ENCODE peak calls at places on chromosomes 11 and 22, in four cellular contexts. H, R, A and S are unnamed samples.

GRCh38 chr11:17352925-17353227 is 1.3 kb downstream of the NCR3LG1 start:
- DNase-seq in H (peak; percentile 49), R (peak; percentile 29), A (no peak), S (no peak)

GRCh38 chr11:86041975-86042378 is 26.9 kb downstream of the PICALM start:
- DNase-seq in H (peak; percentile 92), R (peak; percentile 89), A (peak; percentile 73), S (no peak)

GRCh38 chr11:41660585-41660984 is 201.1 kb upstream of the LRRC4C start:
- DNase-seq in H (no peak), R (no peak), A (no peak), S (no peak)

GRCh38 chr11:7278314-7278917 is 26.7 kb downstream of the SYT9 start:
- DNase-seq in H (peak; percentile 44), R (no peak), A (no peak), S (no peak)

GRCh38 chr22:50656122-50657070 is 16.2 kb upstream of the SHANK3 start:
- DNase-seq in H (peak; percentile 69), R (peak; percentile 75), A (peak; percentile 43), S (no peak)

GRCh38 chr11:125433454-125434121 is 62.5 kb downstream of the FEZ1 start:
- DNase-seq in H (peak; percentile 51), R (peak; percentile 50), A (no peak), S (no peak)

GRCh38 chr11:96426356-96427103 is 36.7 kb downstream of the JRKL start:
- DNase-seq in H (peak; percentile 61), R (no peak), A (no peak), S (no peak)

GRCh38 chr22:38327805-38328204 is 10.6 kb upstream of the CSNK1E start:
- DNase-seq in H (peak; percentile 46), R (no peak), A (peak; percentile 49), S (no peak)

GRCh38 chr22:29780781-29781676 is 13.9 kb downstream of the UQCR10 start:
- DNase-seq in H (peak; percentile 87), R (no peak), A (peak; percentile 79), S (no peak)

GRCh38 chr11:26993965-26994446 is at the start of gene FIBIN:
- DNase-seq in H (peak; percentile 80), R (peak; percentile 27), A (no peak), S (no peak)

GRCh38 chr11:93741882-93742226 is 382 bp downstream of the C11orf54 start:
- DNase-seq in H (peak; percentile 63), R (peak; percentile 29), A (peak; percentile 62), S (no peak)

GRCh38 chr11:114397349-114397982 is 2.8 kb downstream of the C11orf71 start:
- DNase-seq in H (peak; percentile 14), R (no peak), A (no peak), S (no peak)

GRCh38 chr11:35302388-35302787 is 117.0 kb downstream of the SLC1A2 start:
- DNase-seq in H (peak; percentile 65), R (no peak), A (no peak), S (no peak)

GRCh38 chr11:111229604-111230003 is 15.9 kb upstream of the POU2AF2 start:
- DNase-seq in H (no peak), R (no peak), A (no peak), S (no peak)

GRCh38 chr11:119093951-119094815 is 7.5 kb downstream of the DPAGT1 start:
- DNase-seq in H (peak; percentile 21), R (no peak), A (no peak), S (no peak)

GRCh38 chr11:74012072-74012809 is 3.4 kb upstream of the UCP3 start:
- DNase-seq in H (no peak), R (no peak), A (no peak), S (no peak)

GRCh38 chr11:64339754-64340408 is at the start of gene CCDC88B:
- DNase-seq in H (no peak), R (peak; percentile 47), A (no peak), S (no peak)
- H3K4me3 ChIP-seq in H (no peak within 1 kb of the TSS), R (no peak within 1 kb of the TSS), A (no peak within 1 kb of the TSS), S (no peak within 1 kb of the TSS)

GRCh38 chr22:36055376-36056310 is 27.0 kb upstream of the RBFOX2 start:
- DNase-seq in H (peak; percentile 54), R (peak; percentile 17), A (no peak), S (no peak)
- TF ChIP-seq CTCF in H (no peak), R (no peak), A (no peak), S (no peak)

GRCh38 chr11:71268706-71269321 is 16.4 kb upstream of the SHANK2 start:
- DNase-seq in H (no peak), R (no peak), A (no peak), S (peak; percentile 56)
- H3K4me3 ChIP-seq in H (no peak overlapping the region), R (no peak overlapping the region), A (no peak overlapping the region), S (no peak overlapping the region)

GRCh38 chr22:23070418-23071162 is at the start of gene GNAZ:
- DNase-seq in H (no peak), R (no peak), A (no peak), S (no peak)
- TF ChIP-seq CTCF in H (no peak), R (no peak), A (no peak), S (no peak)

DNA sequence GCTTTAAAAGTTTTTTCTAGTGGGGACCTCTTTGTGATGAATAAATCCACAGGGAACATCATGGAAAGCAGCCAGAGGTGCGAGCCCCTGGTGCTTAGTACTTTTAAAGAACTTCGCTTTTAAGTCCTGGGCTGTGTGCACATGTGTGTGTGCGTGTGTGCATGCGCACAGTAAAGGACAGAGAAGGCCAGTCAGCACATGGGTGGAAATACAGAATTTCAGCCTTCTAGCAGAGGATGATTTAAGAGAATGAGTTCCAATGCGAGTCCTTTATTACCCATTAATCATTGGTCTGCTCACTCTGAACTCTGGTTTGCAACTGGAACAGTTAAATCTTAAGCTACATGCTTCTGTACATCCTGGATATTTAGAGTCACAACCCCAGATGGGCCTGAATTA is 18.9 kb downstream of the TEAD1 start:
- DNase-seq in H (peak; percentile 79), R (no peak), A (no peak), S (no peak)
- H3K4me3 ChIP-seq in H (peak overlapping the region; percentile 28), R (no peak overlapping the region), A (no peak overlapping the region), S (peak overlapping the region; percentile 17)

GRCh38 chr11:109644158-109644557 is 222.2 kb downstream of the C11orf87 start:
- DNase-seq in H (peak; percentile 26), R (peak; percentile 67), A (no peak), S (no peak)

DNA sequence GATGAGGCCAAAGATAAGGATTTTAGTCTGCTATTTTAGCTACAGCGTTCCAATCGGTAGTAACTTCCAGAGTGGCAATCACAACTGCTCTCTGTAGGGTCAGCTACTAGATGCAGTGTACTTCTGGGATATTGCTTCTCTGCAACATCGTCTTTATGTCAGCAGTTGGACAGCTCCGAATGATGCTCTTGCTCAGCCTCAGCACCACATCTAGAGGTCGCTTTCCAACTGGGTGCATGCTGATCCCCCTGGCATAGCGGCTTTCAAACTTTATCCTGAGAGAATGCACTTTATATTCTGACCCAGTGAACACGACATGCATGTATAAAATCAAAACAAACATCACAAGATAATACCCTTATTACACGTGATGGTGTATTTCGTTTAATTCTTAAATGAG is 219.6 kb downstream of the C11orf87 start:
- DNase-seq in H (peak; percentile 33), R (peak; percentile 8), A (no peak), S (no peak)
- TF ChIP-seq CTCF in H (peak; percentile 12), R (peak; percentile 13), A (peak; percentile 12), S (no peak)

GRCh38 chr22:46803031-46803880 is 40.8 kb downstream of the TBC1D22A start:
- DNase-seq in H (peak; percentile 24), R (peak; percentile 37), A (no peak), S (no peak)
- H3K4me3 ChIP-seq in H (no peak overlapping the region), R (no peak overlapping the region), A (no peak overlapping the region), S (no peak overlapping the region)

DNA sequence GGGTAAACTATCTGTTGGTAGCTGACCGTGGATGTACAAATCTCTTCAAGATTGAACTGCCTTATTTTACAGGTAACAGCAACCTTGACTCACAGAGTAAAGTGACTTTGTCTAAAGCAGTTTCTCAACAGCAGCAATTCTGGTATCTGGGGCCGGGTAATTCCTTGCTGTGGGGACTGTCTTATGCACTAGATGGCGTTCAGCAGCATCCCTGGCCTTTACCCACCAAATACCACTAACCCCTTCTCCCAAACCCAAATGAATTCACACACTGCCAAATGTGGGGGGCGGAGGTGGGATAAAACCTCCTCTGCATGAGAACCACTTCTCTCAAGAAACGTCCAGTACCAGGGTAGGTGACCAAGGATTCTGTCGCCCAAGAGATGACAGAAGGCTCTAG is 1.7 kb upstream of the INCENP start:
- DNase-seq in H (no peak), R (no peak), A (no peak), S (no peak)
- TF ChIP-seq CTCF in H (no peak), R (no peak), A (peak; percentile 15), S (no peak)

GRCh38 chr11:12889243-12889642 is 119.9 kb upstream of the RASSF10 start:
- DNase-seq in H (peak; percentile 74), R (peak; percentile 38), A (no peak), S (no peak)

GRCh38 chr11:12888525-12889158 is 120.5 kb upstream of the RASSF10 start:
- DNase-seq in H (peak; percentile 93), R (peak; percentile 90), A (no peak), S (no peak)

GRCh38 chr11:12885717-12886226 is 123.3 kb upstream of the RASSF10 start:
- DNase-seq in H (no peak), R (no peak), A (no peak), S (no peak)

GRCh38 chr11:12884751-12885318 is 124.3 kb upstream of the RASSF10 start:
- DNase-seq in H (no peak), R (no peak), A (no peak), S (no peak)

DNA sequence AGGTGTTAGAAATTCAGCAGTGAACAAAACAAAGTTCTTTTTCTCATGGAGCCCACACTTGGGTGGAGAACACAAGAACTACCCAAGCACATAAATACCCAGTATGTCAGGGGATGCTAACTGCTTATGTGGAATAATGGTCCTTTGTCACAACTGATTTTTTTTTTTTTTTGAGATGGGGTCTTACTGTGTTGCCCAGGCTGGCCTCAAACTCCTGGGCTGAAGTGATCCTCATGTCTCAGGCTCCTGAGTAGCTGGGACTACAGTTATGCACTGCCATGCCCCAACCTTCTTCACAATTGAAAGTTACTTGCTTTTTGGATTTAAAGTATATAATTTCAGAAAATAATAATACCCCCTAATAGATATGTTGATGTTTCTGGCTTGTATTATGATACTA is 122.6 kb upstream of the RASSF10 start:
- DNase-seq in H (no peak), R (no peak), A (no peak), S (no peak)
- H3K4me3 ChIP-seq in H (no peak overlapping the region), R (no peak overlapping the region), A (no peak overlapping the region), S (no peak overlapping the region)